ENCODE peak calls at places on chromosome 13, in four cellular contexts. V, W, R and Z are unnamed samples. For H3K36me3 and H3K4me1, the result is how much of the 10 kb centered on the place peaks cover.

GRCh38 chr13:27283906-27284523 is 13.4 kb downstream of the RASL11A start:
- DNase-seq in V (no peak), R (no peak), W (no peak), Z (no peak)

GRCh38 chr13:97502192-97502591 is 68.2 kb downstream of the RAP2A start:
- DNase-seq in W (no peak), V (no peak), R (peak), Z (peak)

GRCh38 chr13:93227280-93227905 is 786 bp downstream of the GPC6 start:
- DNase-seq in R (peak), V (peak), W (no peak), Z (peak)

GRCh38 chr13:27211771-27212364 is 39.5 kb upstream of the RPL21 start:
- DNase-seq in R (peak), V (no peak), W (no peak), Z (peak)

GRCh38 chr13:42048625-42049453 is at the start of gene DGKH:
- DNase-seq in V (peak), W (peak), R (peak), Z (peak)

GRCh38 chr13:40494932-40495619 is 171.4 kb downstream of the FOXO1 start:
- DNase-seq in R (no peak), V (no peak), W (no peak), Z (no peak)

GRCh38 chr13:89363144-89363543 is 1692.0 kb downstream of the SLITRK5 start:
- DNase-seq in R (no peak), W (peak), V (no peak), Z (no peak)

GRCh38 chr13:35953537-35954206 is 177.5 kb downstream of the DCLK1 start:
- DNase-seq in W (peak), R (peak), V (peak), Z (peak)

GRCh38 chr13:99322297-99323103 is 15.3 kb upstream of the GPR183 start:
- DNase-seq in W (no peak), V (peak), R (peak), Z (peak)

GRCh38 chr13:37617162-37617561 is 18.6 kb upstream of the POSTN start:
- DNase-seq in R (peak), V (peak), W (peak), Z (peak)

GRCh38 chr13:113001251-113002140 is 32.5 kb downstream of the MCF2L start:
- DNase-seq in V (peak), W (peak), R (peak), Z (peak)

GRCh38 chr13:77988355-77988754 is 69.7 kb upstream of the EDNRB start:
- DNase-seq in W (no peak), V (no peak), R (no peak), Z (no peak)

GRCh38 chr13:113157929-113158747 is at the start of gene PROZ:
- DNase-seq in W (no peak), R (no peak), V (no peak), Z (no peak)

GRCh38 chr13:32883501-32883900 is 132.7 kb upstream of the KL start:
- DNase-seq in V (no peak), R (peak), W (no peak), Z (no peak)

DNA sequence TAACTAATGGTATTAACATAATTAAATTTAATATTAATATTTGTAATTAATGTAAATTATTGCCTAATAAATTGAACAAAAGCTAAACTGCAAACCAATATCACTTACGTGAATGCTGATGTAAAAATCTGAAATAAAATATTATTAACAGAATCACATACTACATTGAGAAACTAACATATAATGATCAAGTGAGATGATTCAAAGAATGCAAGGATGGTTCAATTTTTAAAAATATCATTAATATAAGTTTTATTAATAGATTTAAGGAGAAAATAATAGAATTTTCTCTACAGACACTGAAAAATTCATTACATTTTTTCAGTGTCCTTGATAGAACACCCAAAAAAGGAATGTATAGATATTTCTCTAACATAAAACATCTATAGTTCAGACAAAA is 23.5 kb upstream of the EBPL start:
- DNase-seq in V (no peak), R (no peak), W (no peak), Z (no peak)
- H3K36me3 ChIP-seq in V (under half), R (under half), W (under half), Z (half or more)

DNA sequence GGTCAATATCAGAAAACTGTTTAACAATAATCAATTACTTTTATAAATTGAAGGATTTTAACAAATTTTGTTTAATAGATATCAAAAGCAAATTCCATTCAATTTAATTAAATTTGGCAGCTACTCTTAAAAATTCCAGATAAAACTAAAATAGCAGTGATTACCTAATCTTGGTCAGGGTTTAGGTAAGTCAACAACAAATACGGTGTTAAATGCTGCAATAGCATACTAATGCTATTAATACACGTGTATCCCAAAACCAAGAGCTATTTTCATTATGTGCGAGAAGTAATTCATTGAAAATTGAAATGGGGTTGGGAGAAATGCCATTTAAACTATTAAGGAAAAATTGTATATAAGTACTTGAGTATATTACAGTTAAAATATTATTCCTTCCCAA is 105.6 kb downstream of the DHRS12 start:
- DNase-seq in W (no peak), V (no peak), R (no peak), Z (no peak)
- H3K4me1 ChIP-seq in W (under half), V (under half), R (under half), Z (under half)

GRCh38 chr13:21326155-21327030 is 132.7 kb downstream of the ZDHHC20 start:
- DNase-seq in R (peak), W (peak), V (peak), Z (peak)

GRCh38 chr13:21333186-21333585 is 125.9 kb downstream of the ZDHHC20 start:
- DNase-seq in R (no peak), V (no peak), W (no peak), Z (no peak)

GRCh38 chr13:21328836-21329477 is 130.1 kb downstream of the ZDHHC20 start:
- DNase-seq in R (no peak), V (no peak), W (no peak), Z (no peak)

GRCh38 chr13:21328201-21328600 is 130.9 kb downstream of the ZDHHC20 start:
- DNase-seq in R (no peak), W (no peak), V (peak), Z (no peak)

DNA sequence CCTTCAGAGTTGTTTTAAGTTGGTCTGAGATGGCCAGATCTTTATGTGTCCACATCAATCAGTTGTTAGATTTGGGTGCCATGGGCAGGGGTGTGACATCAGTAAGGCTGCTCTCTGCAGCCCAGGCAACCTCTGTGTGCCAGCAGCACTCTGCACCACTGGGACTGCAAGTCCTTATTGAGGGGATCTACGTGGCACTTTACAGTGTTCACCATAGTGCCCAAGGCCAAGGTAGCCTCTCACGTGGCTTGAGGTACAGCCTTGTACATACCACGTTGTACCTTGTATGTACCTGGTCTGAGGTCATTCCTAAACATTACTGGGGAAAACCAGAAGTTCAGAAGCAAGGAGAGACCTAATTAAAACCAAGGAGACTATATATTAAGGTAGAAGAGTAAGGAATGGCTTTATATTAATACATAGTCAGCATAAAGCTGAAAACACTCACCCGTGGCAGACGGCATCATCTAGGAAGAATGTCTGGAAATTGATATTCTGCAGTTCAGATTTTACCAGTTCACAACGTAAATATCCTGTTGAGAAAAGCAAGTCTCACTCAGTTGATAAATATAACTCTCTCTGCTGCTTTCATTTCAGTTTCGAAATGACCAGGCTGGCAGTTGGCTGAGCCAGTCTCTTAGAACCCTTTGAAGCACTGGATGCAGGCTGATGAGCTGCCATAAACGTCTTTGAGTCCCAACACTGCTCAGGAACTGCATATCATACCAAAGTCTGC is 128.8 kb downstream of the ZDHHC20 start:
- DNase-seq in V (no peak), R (peak), W (no peak), Z (peak)
- H3K18ac ChIP-seq in V (no peak), R (peak), W (no peak), Z (no peak)

GRCh38 chr13:21147827-21148226 is 28.5 kb downstream of the SKA3 start:
- DNase-seq in W (no peak), V (no peak), R (no peak), Z (no peak)
- H3K36me3 ChIP-seq in W (under half), V (under half), R (under half), Z (under half)

DNA sequence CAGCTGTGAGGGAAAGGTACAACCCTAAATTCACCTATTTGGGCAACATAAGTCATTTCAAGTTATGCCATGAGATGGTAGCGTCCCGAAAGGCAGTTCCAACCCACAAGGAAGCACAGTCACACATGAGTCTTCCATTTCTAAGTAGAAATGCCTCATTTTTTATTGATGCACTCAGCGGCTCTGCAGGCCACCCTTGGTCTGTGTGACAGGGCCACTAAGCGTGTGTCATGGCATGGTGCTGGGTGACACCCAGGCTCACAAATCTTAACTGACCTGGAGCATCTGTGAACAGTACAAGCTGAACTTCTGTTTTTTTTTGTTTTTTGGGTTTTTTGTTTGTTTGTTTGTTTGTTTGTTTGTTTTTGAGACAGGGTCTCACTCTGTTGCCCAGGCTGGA is 15.1 kb downstream of the RAB20 start:
- DNase-seq in V (no peak), R (no peak), W (peak), Z (no peak)
- H3K4me1 ChIP-seq in V (under half), R (under half), W (under half), Z (under half)

GRCh38 chr13:111879719-111880118 is 187.2 kb upstream of the SOX1 start:
- DNase-seq in W (no peak), R (no peak), V (no peak), Z (no peak)

GRCh38 chr13:111883571-111884343 is 183.2 kb upstream of the SOX1 start:
- DNase-seq in R (no peak), V (no peak), W (no peak), Z (no peak)

GRCh38 chr13:111880185-111880584 is 186.8 kb upstream of the SOX1 start:
- DNase-seq in V (no peak), R (no peak), W (no peak), Z (no peak)

GRCh38 chr13:111882351-111882750 is 184.6 kb upstream of the SOX1 start:
- DNase-seq in R (no peak), V (no peak), W (no peak), Z (no peak)

DNA sequence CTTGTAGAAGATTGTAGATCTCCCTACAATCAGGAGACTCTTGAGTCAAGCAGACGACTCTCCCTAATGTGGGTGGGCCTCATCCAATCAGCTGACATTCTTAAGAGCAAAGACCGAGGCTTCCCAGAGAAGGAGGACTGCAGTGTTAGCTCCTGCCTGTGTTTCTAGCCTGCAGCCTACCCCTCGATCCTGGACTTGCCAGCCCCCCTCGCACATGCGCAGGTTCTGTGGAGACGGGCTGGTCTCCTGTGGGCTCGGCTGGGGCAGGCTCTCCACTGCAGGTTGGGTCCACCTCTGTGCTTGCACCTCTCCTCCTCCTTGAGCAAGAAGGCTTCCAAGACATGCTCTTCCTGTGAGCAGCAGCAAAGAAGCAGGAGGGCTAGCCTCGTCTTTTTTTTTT is 185.2 kb upstream of the SOX1 start:
- DNase-seq in V (no peak), W (no peak), R (no peak), Z (no peak)
- H3K18ac ChIP-seq in V (no peak), W (no peak), R (no peak), Z (no peak)

DNA sequence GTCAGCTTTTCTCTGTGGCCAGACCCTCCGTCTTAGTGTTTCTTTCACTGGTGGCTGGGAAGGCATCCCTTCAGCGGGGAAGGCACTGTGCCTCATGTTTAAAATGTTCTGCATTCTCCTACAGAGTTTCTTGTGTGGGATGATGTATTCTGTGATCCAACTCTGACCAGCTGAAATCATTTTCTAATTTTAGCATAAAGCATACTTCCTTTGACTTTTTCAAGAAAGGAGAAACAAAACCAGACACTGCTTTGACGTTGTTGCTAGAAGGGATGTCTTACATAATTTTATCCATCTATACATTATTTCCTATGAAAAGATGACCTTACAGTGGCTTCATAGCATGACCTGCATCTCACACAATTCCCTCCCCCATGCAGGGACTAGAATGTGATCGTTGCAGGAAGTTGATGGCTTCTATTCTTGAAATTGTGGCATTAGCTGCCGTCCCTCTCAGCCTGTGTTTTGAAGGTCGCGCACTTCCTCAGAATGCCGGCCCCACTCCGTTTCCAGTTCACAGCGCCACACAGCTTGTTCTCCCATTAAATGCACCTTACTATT is 38.6 kb upstream of the TEX29 start:
- DNase-seq in V (no peak), W (no peak), R (peak), Z (peak)
- H3K36me3 ChIP-seq in V (under half), W (under half), R (under half), Z (half or more)

GRCh38 chr13:44276061-44276460 is 97.6 kb upstream of the SERP2 start:
- DNase-seq in R (no peak), V (peak), W (no peak), Z (no peak)
- H3K4me1 ChIP-seq in R (under half), V (under half), W (under half), Z (under half)